ENCODE peak calls at places on chromosome 17, in ten cellular contexts. J, E, W, B, X, U, Z, N, R and I are unnamed samples.

GRCh38 chr17:50177983-50178834 is 12.4 kb downstream of the SGCA start:
- DNase-seq in J (peak), E (no peak), W (peak), B (peak), X (no peak), U (peak), Z (peak), N (peak), R (peak), I (peak)

GRCh38 chr17:1532836-1533602 is 16.6 kb upstream of the INPP5K start:
- DNase-seq in J (no peak), E (no peak), W (peak), B (no peak), X (no peak), U (no peak), Z (peak), N (no peak), R (peak), I (peak)

GRCh38 chr17:15091825-15092224 is 173.3 kb downstream of the PMP22 start:
- DNase-seq in J (no peak), E (no peak), W (no peak), B (no peak), X (no peak), U (no peak), Z (peak), N (no peak), R (no peak), I (peak)

GRCh38 chr17:18184143-18185007 is 747 bp downstream of the ALKBH5 start:
- DNase-seq in J (no peak), E (peak), W (peak), B (peak), X (peak), U (no peak), Z (peak), N (peak), R (peak), I (peak)

GRCh38 chr17:45147102-45147580 is 1.1 kb upstream of the HEXIM1 start:
- DNase-seq in J (peak), E (peak), W (peak), B (peak), X (peak), U (no peak), Z (peak), N (peak), R (peak), I (peak)

GRCh38 chr17:13362341-13363122 is 239.2 kb downstream of the HS3ST3A1 start:
- DNase-seq in J (no peak), E (no peak), W (no peak), B (no peak), X (no peak), U (no peak), Z (peak), N (no peak), R (no peak), I (peak)

GRCh38 chr17:70521821-70522256 is 352.5 kb downstream of the KCNJ2 start:
- DNase-seq in J (no peak), E (no peak), W (no peak), B (no peak), X (no peak), U (no peak), Z (no peak), N (no peak), R (no peak), I (no peak)

GRCh38 chr17:57068222-57068658 is 16.8 kb upstream of the AKAP1 start:
- DNase-seq in J (no peak), E (no peak), W (no peak), B (no peak), X (no peak), U (no peak), Z (no peak), N (peak), R (no peak), I (no peak)

GRCh38 chr17:6347776-6348175 is 87.1 kb downstream of the AIPL1 start:
- DNase-seq in J (no peak), E (no peak), W (no peak), B (no peak), X (no peak), U (no peak), Z (no peak), N (no peak), R (no peak), I (no peak)

GRCh38 chr17:50939795-50940684 is 73.9 kb upstream of the TOB1 start:
- DNase-seq in J (no peak), E (no peak), W (peak), B (peak), X (no peak), U (no peak), Z (no peak), N (no peak), R (no peak), I (no peak)

GRCh38 chr17:74960739-74961342 is 11.7 kb downstream of the HID1 start:
- DNase-seq in J (peak), E (no peak), W (peak), B (peak), X (no peak), U (no peak), Z (peak), N (peak), R (peak), I (peak)

GRCh38 chr17:1180958-1181768 is 1.4 kb upstream of the ABR start:
- DNase-seq in J (no peak), E (peak), W (peak), B (no peak), X (no peak), U (no peak), Z (peak), N (no peak), R (no peak), I (peak)

GRCh38 chr17:50660887-50661345 is 26.2 kb downstream of the ABCC3 start:
- DNase-seq in J (no peak), E (no peak), W (peak), B (no peak), X (no peak), U (no peak), Z (no peak), N (no peak), R (no peak), I (no peak)

GRCh38 chr17:42979511-42980273 is at the start of gene PTGES3L:
- DNase-seq in J (peak), E (peak), W (no peak), B (peak), X (no peak), U (no peak), Z (peak), N (peak), R (peak), I (peak)